ENCODE peak calls at places on chromosomes 7 and 10, in seven cellular contexts. P is tibial artery, I is gastrocnemius medialis, Z is astrocyte of the cerebellum, O is PC-9, W is H1, U is GM23338. Y is an unnamed sample.

GRCh38 chr10:83984256-83984640 is 155.1 kb upstream of the GHITM start:
- DNase-seq in U (no peak), Z (no peak), O (no peak), I (no peak), W (no peak), P (no peak), Y (no peak)

GRCh38 chr10:116272497-116273221 is at the start of gene GFRA1:
- DNase-seq in U (peak; percentile 81), W (no peak), O (no peak), Z (no peak), I (no peak), P (no peak), Y (no peak)

GRCh38 chr7:46775776-46776175 is 806.1 kb downstream of the TNS3 start:
- DNase-seq in O (no peak), Z (no peak), U (no peak), W (no peak), I (no peak), P (no peak), Y (no peak)

GRCh38 chr10:79068203-79068561 is 584 bp upstream of the ZMIZ1 start:
- DNase-seq in I (no peak), O (no peak), W (no peak), U (peak; percentile 57), P (no peak), Z (no peak), Y (peak; percentile 41)

GRCh38 chr7:33805630-33806233 is 99.6 kb upstream of the BMPER start:
- DNase-seq in W (no peak), O (no peak), I (peak; percentile 25), P (no peak), Z (no peak), U (no peak), Y (peak; percentile 48)

GRCh38 chr10:13349776-13350274 is 1.7 kb upstream of the SEPHS1 start:
- DNase-seq in P (peak; percentile 79), Z (no peak), I (no peak), W (peak; percentile 97), U (peak; percentile 97), O (peak; percentile 36), Y (peak; percentile 50)

GRCh38 chr7:94087664-94088352 is 83.7 kb upstream of the BET1 start:
- DNase-seq in P (no peak), O (peak; percentile 62), W (no peak), U (peak; percentile 86), I (no peak), Z (peak; percentile 73), Y (peak; percentile 51)

GRCh38 chr10:96043895-96044580 is 655 bp downstream of the CCNJ start:
- DNase-seq in I (peak; percentile 20), W (no peak), Z (no peak), P (peak; percentile 70), U (peak; percentile 59), O (no peak), Y (peak; percentile 50)

GRCh38 chr7:152868122-152869040 is 108.8 kb downstream of the ACTR3B start:
- DNase-seq in O (no peak), W (no peak), U (no peak), Z (no peak), I (no peak), P (no peak), Y (no peak)

GRCh38 chr10:121530481-121531075 is 67.7 kb downstream of the FGFR2 start:
- DNase-seq in O (no peak), U (no peak), I (no peak), P (no peak), Z (no peak), W (no peak), Y (no peak)

GRCh38 chr10:11874568-11875182 is 51.5 kb downstream of the PROSER2 start:
- DNase-seq in W (no peak), Z (no peak), I (no peak), U (peak; percentile 89), P (no peak), O (peak; percentile 86), Y (peak; percentile 35)

GRCh38 chr10:11877506-11877905 is 54.4 kb downstream of the PROSER2 start:
- DNase-seq in U (no peak), I (no peak), W (no peak), O (no peak), Z (no peak), P (no peak), Y (no peak)

GRCh38 chr10:11876805-11877395 is 53.7 kb downstream of the PROSER2 start:
- DNase-seq in P (no peak), W (no peak), U (no peak), O (no peak), I (no peak), Z (no peak), Y (no peak)

GRCh38 chr10:11875183-11875498 is 52.0 kb downstream of the PROSER2 start:
- DNase-seq in W (no peak), O (no peak), U (peak; percentile 55), P (no peak), Z (no peak), I (no peak), Y (no peak)

GRCh38 chr10:11875499-11876281 is 52.5 kb downstream of the PROSER2 start:
- DNase-seq in U (peak; percentile 58), O (peak; percentile 97), I (peak; percentile 88), W (no peak), P (peak; percentile 83), Z (peak; percentile 26), Y (peak; percentile 72)
- H3K4me3 ChIP-seq in U (no peak overlapping the region), O (peak overlapping the region; percentile 33), I (no peak overlapping the region), W (no peak overlapping the region), P (no peak overlapping the region), Z (no peak overlapping the region), Y (no peak overlapping the region)

DNA sequence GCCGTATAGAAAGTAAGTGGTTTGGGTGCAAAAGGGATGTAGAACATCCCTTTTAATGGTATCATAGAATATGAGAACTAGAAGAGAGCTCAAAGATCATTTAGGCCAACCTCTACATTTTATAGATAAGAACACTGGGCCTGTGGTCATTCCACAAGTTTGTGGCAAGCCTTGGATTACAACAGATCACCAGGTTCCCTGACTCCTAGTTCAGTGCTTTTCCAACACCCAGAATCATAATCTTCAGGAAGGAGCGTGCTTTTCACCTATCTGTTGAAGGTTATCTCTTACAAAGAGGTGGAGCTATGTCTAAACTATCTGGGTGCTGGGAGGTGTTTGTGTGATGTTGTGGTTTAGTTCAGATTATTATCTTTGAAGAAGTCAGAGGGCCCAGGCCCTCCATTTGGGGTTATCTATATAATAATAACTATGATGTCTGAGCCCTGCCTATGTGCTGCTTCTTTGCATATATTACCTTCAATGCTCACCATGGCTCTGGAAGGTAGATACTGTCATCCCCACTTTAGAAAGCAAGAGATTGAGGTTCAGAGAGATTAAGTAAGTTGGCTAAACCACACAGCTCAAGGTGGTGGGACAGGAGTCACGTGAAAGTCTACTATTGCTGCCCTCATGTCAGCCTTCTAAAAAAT is 24.1 kb downstream of the IL2RA start:
- DNase-seq in O (no peak), P (no peak), W (no peak), Z (no peak), I (no peak), U (no peak), Y (peak; percentile 0)
- H3K4me3 ChIP-seq in O (no peak overlapping the region), P (no peak overlapping the region), W (no peak overlapping the region), Z (no peak overlapping the region), I (no peak overlapping the region), U (no peak overlapping the region), Y (no peak overlapping the region)

GRCh38 chr10:124060148-124060720 is 33.2 kb downstream of the CHST15 start:
- DNase-seq in P (no peak), O (no peak), W (no peak), Z (no peak), U (no peak), I (no peak), Y (no peak)

GRCh38 chr10:124059552-124059951 is 33.8 kb downstream of the CHST15 start:
- DNase-seq in W (no peak), O (no peak), Z (no peak), I (no peak), P (no peak), U (no peak), Y (no peak)

GRCh38 chr10:124058346-124059003 is 34.9 kb downstream of the CHST15 start:
- DNase-seq in I (no peak), U (no peak), P (no peak), Z (no peak), O (no peak), W (no peak), Y (no peak)

GRCh38 chr10:124062390-124062789 is 31.0 kb downstream of the CHST15 start:
- DNase-seq in U (no peak), I (no peak), W (no peak), O (no peak), Z (no peak), P (no peak), Y (no peak)

GRCh38 chr10:124061030-124061429 is 32.4 kb downstream of the CHST15 start:
- DNase-seq in O (no peak), W (no peak), U (no peak), P (no peak), I (no peak), Z (no peak), Y (no peak)
- H3K4me3 ChIP-seq in O (no peak overlapping the region), W (no peak overlapping the region), U (no peak overlapping the region), P (no peak overlapping the region), I (no peak overlapping the region), Z (no peak overlapping the region), Y (no peak overlapping the region)

GRCh38 chr10:131117011-131117410 is 194.5 kb downstream of the TCERG1L start:
- DNase-seq in Z (no peak), U (no peak), O (no peak), I (no peak), W (no peak), P (no peak), Y (no peak)

GRCh38 chr10:131116216-131117005 is 195.1 kb downstream of the TCERG1L start:
- DNase-seq in U (no peak), P (no peak), W (no peak), Z (no peak), I (no peak), O (no peak), Y (no peak)

GRCh38 chr10:131114846-131115245 is 196.7 kb downstream of the TCERG1L start:
- DNase-seq in W (no peak), U (no peak), O (no peak), I (no peak), P (no peak), Z (no peak), Y (no peak)

GRCh38 chr10:131115321-131115720 is 196.2 kb downstream of the TCERG1L start:
- DNase-seq in P (no peak), I (no peak), W (no peak), U (no peak), Z (no peak), O (no peak), Y (no peak)

GRCh38 chr10:131115801-131116200 is 195.7 kb downstream of the TCERG1L start:
- DNase-seq in P (no peak), U (no peak), W (no peak), O (no peak), I (no peak), Z (no peak), Y (no peak)
- H3K4me3 ChIP-seq in P (no peak overlapping the region), U (no peak overlapping the region), W (no peak overlapping the region), O (no peak overlapping the region), I (no peak overlapping the region), Z (no peak overlapping the region), Y (no peak overlapping the region)

GRCh38 chr7:16647435-16647960 is 1.5 kb downstream of the BZW2 start:
- DNase-seq in O (no peak), I (no peak), W (no peak), P (no peak), U (no peak), Z (no peak), Y (no peak)
- H3K4me3 ChIP-seq in O (peak overlapping the region; percentile 77), I (no peak overlapping the region), W (peak overlapping the region; percentile 96), P (no peak overlapping the region), U (peak overlapping the region; percentile 88), Z (peak overlapping the region; percentile 91), Y (peak overlapping the region; percentile 89)

GRCh38 chr7:54697659-54698186 is 61.3 kb downstream of the SEC61G start:
- DNase-seq in Z (no peak), P (no peak), O (no peak), W (no peak), U (no peak), I (no peak), Y (no peak)
- H3K4me3 ChIP-seq in Z (no peak overlapping the region), P (no peak overlapping the region), O (no peak overlapping the region), W (no peak overlapping the region), U (no peak overlapping the region), I (no peak overlapping the region), Y (no peak overlapping the region)